ENCODE peak calls at places on chromosomes 12 and 14, in seven cellular contexts. N is upper lobe of left lung, U is K562, R is sigmoid colon, K is esophagus muscularis mucosa, P is stomach, M is SK-N-SH. W is an unnamed sample.

GRCh38 chr14:104031384-104031783 is 54.1 kb upstream of the ASPG start:
- DNase-seq in N (peak; percentile 50), U (no peak), R (no peak), K (no peak), P (no peak), M (no peak), W (no peak)

GRCh38 chr12:33828326-33828725 is 194.0 kb upstream of the ALG10 start:
- DNase-seq in N (no peak), U (no peak), R (no peak), K (no peak), P (no peak), M (no peak), W (no peak)

GRCh38 chr14:99346470-99347080 is 74.6 kb upstream of the BCL11B start:
- DNase-seq in N (no peak), U (no peak), R (no peak), K (no peak), P (no peak), M (no peak), W (no peak)

GRCh38 chr12:124509676-124510300 is 57.6 kb downstream of the NCOR2 start:
- DNase-seq in N (no peak), U (peak; percentile 61), R (peak; percentile 91), K (peak; percentile 95), P (peak; percentile 65), M (peak; percentile 79), W (peak; percentile 55)

GRCh38 chr12:118655588-118655987 is 279.2 kb downstream of the SUDS3 start:
- DNase-seq in N (no peak), U (no peak), R (no peak), K (no peak), P (no peak), M (no peak), W (no peak)

GRCh38 chr12:29200586-29200985 is 51.5 kb downstream of the FAR2 start:
- DNase-seq in N (no peak), U (no peak), R (no peak), K (no peak), P (no peak), M (no peak), W (no peak)

GRCh38 chr12:11958216-11959091 is 112.3 kb upstream of the BCL2L14 start:
- DNase-seq in N (peak; percentile 23), U (no peak), R (no peak), K (peak; percentile 79), P (no peak), M (no peak), W (no peak)

GRCh38 chr14:74962059-74962458 is 6.7 kb upstream of the PGF start:
- DNase-seq in N (no peak), U (no peak), R (no peak), K (no peak), P (no peak), M (no peak), W (no peak)

GRCh38 chr12:88793091-88793490 is 212.8 kb upstream of the KITLG start:
- DNase-seq in N (no peak), U (no peak), R (no peak), K (no peak), P (no peak), M (no peak), W (no peak)

GRCh38 chr14:79534703-79535353 is 676.5 kb downstream of the DIO2 start:
- DNase-seq in N (no peak), U (no peak), R (no peak), K (no peak), P (no peak), M (no peak), W (no peak)

GRCh38 chr14:69291396-69291795 is 31.4 kb downstream of the GALNT16 start:
- DNase-seq in N (no peak), U (no peak), R (no peak), K (no peak), P (no peak), M (no peak), W (no peak)
- TF ChIP-seq POLR2AphosphoS5 in N (no peak), U (no peak), R (no peak), K (no peak), P (no peak), M (no peak), W (no peak)

GRCh38 chr12:130581782-130582181 is 134.3 kb downstream of the RIMBP2 start:
- DNase-seq in N (no peak), U (no peak), R (no peak), K (no peak), P (no peak), M (no peak), W (no peak)

GRCh38 chr12:130577348-130577747 is 138.8 kb downstream of the RIMBP2 start:
- DNase-seq in N (no peak), U (no peak), R (no peak), K (no peak), P (no peak), M (no peak), W (no peak)

GRCh38 chr12:130576286-130576933 is 139.7 kb downstream of the RIMBP2 start:
- DNase-seq in N (no peak), U (no peak), R (no peak), K (no peak), P (no peak), M (peak; percentile 84), W (no peak)

GRCh38 chr12:130582286-130582685 is 133.8 kb downstream of the RIMBP2 start:
- DNase-seq in N (no peak), U (no peak), R (no peak), K (no peak), P (no peak), M (no peak), W (no peak)

GRCh38 chr12:130579231-130579630 is 136.9 kb downstream of the RIMBP2 start:
- DNase-seq in N (no peak), U (no peak), R (no peak), K (no peak), P (no peak), M (no peak), W (no peak)
- H3K9me3 ChIP-seq in N (no peaks in the 10 kb centered on the region), U (no peaks in the 10 kb centered on the region), R (no peaks in the 10 kb centered on the region), K (no peaks in the 10 kb centered on the region), P (no peaks in the 10 kb centered on the region), M (no peaks in the 10 kb centered on the region), W (no peaks in the 10 kb centered on the region)

GRCh38 chr14:67168110-67168441 is 21.2 kb upstream of the GARIN2 start:
- DNase-seq in N (no peak), U (no peak), R (no peak), K (no peak), P (no peak), M (no peak), W (no peak)

GRCh38 chr14:67172056-67172455 is 17.2 kb upstream of the GARIN2 start:
- DNase-seq in N (no peak), U (no peak), R (no peak), K (no peak), P (no peak), M (no peak), W (no peak)

GRCh38 chr14:67170706-67171105 is 18.5 kb upstream of the GARIN2 start:
- DNase-seq in N (no peak), U (no peak), R (no peak), K (no peak), P (no peak), M (no peak), W (no peak)

GRCh38 chr14:67166450-67166853 is 22.8 kb upstream of the GARIN2 start:
- DNase-seq in N (no peak), U (no peak), R (no peak), K (no peak), P (no peak), M (peak; percentile 41), W (peak; percentile 32)

DNA sequence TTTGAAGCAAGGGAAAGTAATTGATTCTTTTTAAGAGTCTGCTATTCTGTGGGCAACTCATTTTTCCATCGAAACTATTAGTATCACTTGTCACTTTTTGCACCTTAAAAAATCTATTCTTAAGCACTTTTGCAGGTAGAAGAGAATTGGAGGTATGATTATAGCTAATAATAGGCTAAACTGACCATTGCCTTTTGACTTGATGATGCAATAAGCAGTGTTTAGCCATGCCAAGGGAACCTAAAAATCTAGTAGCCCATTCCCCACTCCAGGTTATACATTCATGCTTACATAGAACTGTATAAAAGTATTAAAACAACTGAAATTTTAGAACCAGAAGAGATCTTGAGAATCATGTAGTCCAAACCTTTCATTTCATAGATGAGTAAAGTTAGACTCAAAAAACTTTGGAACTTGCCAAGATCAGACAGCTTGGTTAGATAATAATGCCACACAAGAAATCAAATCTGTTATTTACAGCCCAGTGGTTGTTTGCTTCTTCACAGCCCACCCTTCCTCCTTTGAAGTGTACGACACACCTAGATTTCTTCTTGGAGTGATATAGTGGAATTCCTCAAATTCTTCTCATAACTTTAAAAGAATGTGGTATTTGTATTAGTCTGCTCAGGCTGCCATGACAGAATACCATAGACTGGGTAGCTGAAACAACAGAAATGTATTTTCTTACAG is 21.7 kb upstream of the GARIN2 start:
- DNase-seq in N (no peak), U (no peak), R (no peak), K (no peak), P (no peak), M (no peak), W (no peak)
- TF ChIP-seq EP300 in N (no peak), U (no peak), R (no peak), K (no peak), P (no peak), M (no peak), W (no peak)

GRCh38 chr12:1665366-1665765 is 25.5 kb upstream of the ADIPOR2 start:
- DNase-seq in N (no peak), U (no peak), R (no peak), K (no peak), P (no peak), M (no peak), W (no peak)

GRCh38 chr12:1666215-1666614 is 24.7 kb upstream of the ADIPOR2 start:
- DNase-seq in N (no peak), U (no peak), R (no peak), K (no peak), P (no peak), M (no peak), W (no peak)

GRCh38 chr12:1668833-1669543 is 21.9 kb upstream of the ADIPOR2 start:
- DNase-seq in N (peak; percentile 72), U (peak; percentile 20), R (no peak), K (no peak), P (no peak), M (no peak), W (no peak)

GRCh38 chr12:1663440-1664132 is 27.3 kb upstream of the ADIPOR2 start:
- DNase-seq in N (no peak), U (no peak), R (no peak), K (no peak), P (no peak), M (no peak), W (no peak)

GRCh38 chr12:1666685-1667162 is 24.1 kb upstream of the ADIPOR2 start:
- DNase-seq in N (no peak), U (no peak), R (no peak), K (no peak), P (no peak), M (no peak), W (peak; percentile 43)
- TF ChIP-seq POLR2AphosphoS5 in N (peak; percentile 32), U (no peak), R (no peak), K (no peak), P (no peak), M (no peak), W (peak; percentile 72)

DNA sequence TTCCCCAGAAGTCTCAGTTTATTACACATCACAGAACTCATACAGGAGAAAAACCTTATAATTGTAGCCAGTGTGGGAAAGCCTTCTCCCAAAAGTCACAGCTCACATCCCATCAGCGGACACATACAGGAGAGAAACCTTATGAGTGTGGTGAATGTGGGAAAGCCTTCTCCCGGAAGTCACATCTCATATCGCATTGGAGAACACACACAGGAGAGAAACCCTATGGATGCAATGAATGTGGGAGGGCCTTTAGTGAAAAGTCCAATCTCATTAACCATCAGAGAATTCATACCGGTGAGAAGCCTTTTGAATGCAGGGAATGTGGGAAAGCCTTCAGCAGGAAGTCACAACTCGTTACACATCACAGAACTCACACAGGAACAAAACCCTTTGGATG is 20.1 kb downstream of the ZNF84 start:
- DNase-seq in N (no peak), U (no peak), R (no peak), K (no peak), P (no peak), M (no peak), W (no peak)
- H3K9me3 ChIP-seq in N (peaks cover 98% of the 10 kb centered on the region), U (peaks cover 59% of the 10 kb centered on the region), R (peaks cover 96% of the 10 kb centered on the region), K (peaks cover 61% of the 10 kb centered on the region), P (peaks cover 87% of the 10 kb centered on the region), M (peaks cover 88% of the 10 kb centered on the region), W (peaks cover 94% of the 10 kb centered on the region)